ENCODE peak calls at places on chromosome 21, in ten cellular contexts. V, P, Z, X, Q, N, U, G, E and W are unnamed samples.

GRCh38 chr21:45988366-45989347 is 7.1 kb downstream of the COL6A1 start:
- DNase-seq in N (no peak), V (no peak), Q (no peak), Z (no peak), E (no peak), U (no peak), G (no peak), X (no peak), P (no peak), W (no peak)

GRCh38 chr21:25280061-25280460 is 327.2 kb downstream of the MRPL39 start:
- DNase-seq in G (no peak), U (no peak), Q (no peak), X (no peak), E (no peak), P (no peak), V (no peak), Z (no peak), N (no peak), W (no peak)

GRCh38 chr21:45801129-45801735 is 157.7 kb downstream of the PCBP3 start:
- DNase-seq in Q (no peak), V (no peak), E (no peak), Z (no peak), X (no peak), P (no peak), N (no peak), U (no peak), G (peak; percentile 40), W (no peak)

GRCh38 chr21:15976807-15977206 is 247.0 kb downstream of the USP25 start:
- DNase-seq in U (no peak), Q (no peak), G (no peak), P (no peak), N (peak; percentile 6), Z (no peak), E (peak; percentile 10), X (no peak), V (no peak), W (no peak)

GRCh38 chr21:45640888-45641479 is 2.5 kb upstream of the PCBP3 start:
- DNase-seq in Z (peak; percentile 46), U (no peak), X (no peak), N (peak; percentile 56), Q (no peak), G (no peak), E (peak; percentile 87), P (no peak), V (peak; percentile 87), W (no peak)

GRCh38 chr21:44911384-44912157 is 9.1 kb downstream of the ITGB2 start:
- DNase-seq in Z (peak; percentile 72), U (no peak), P (peak; percentile 94), Q (peak; percentile 49), E (no peak), N (no peak), V (no peak), X (peak; percentile 20), G (peak; percentile 86), W (no peak)

GRCh38 chr21:46122241-46122671 is 24.3 kb downstream of the COL6A2 start:
- DNase-seq in E (peak; percentile 98), Q (no peak), V (peak; percentile 60), X (no peak), P (no peak), N (peak; percentile 71), Z (peak; percentile 2), G (no peak), U (no peak), W (no peak)

GRCh38 chr21:22225299-22225698 is 1227.1 kb downstream of the NCAM2 start:
- DNase-seq in X (no peak), U (no peak), N (no peak), Q (no peak), V (no peak), E (no peak), Z (no peak), G (no peak), P (no peak), W (no peak)

GRCh38 chr21:34100337-34100736 is 27.0 kb downstream of the MRPS6 start:
- DNase-seq in V (no peak), U (no peak), E (no peak), X (no peak), P (no peak), Z (no peak), N (no peak), Q (no peak), G (no peak), W (no peak)

GRCh38 chr21:28734522-28735175 is 258.0 kb downstream of the LTN1 start:
- DNase-seq in P (no peak), G (no peak), Q (no peak), V (no peak), X (no peak), E (no peak), Z (no peak), N (no peak), U (no peak), W (no peak)

GRCh38 chr21:41765393-41765950 is 1.4 kb downstream of the RIPK4 start:
- DNase-seq in U (no peak), G (no peak), V (no peak), X (no peak), P (peak; percentile 24), E (no peak), Q (no peak), Z (no peak), N (no peak), W (no peak)

GRCh38 chr21:41767606-41768370 is 936 bp upstream of the RIPK4 start:
- DNase-seq in E (peak; percentile 69), N (no peak), U (no peak), P (peak; percentile 34), Q (no peak), G (no peak), V (no peak), Z (no peak), X (no peak), W (no peak)

GRCh38 chr21:41768371-41769042 is 1.7 kb upstream of the RIPK4 start:
- DNase-seq in V (peak; percentile 51), Q (no peak), X (no peak), U (no peak), E (peak; percentile 88), P (peak; percentile 75), Z (no peak), N (peak; percentile 43), G (peak; percentile 54), W (peak; percentile 27)

GRCh38 chr21:41766051-41766882 is 585 bp downstream of the RIPK4 start:
- DNase-seq in G (no peak), V (peak; percentile 30), X (no peak), Z (no peak), E (peak; percentile 37), N (no peak), Q (no peak), P (peak; percentile 48), U (no peak), W (no peak)

DNA sequence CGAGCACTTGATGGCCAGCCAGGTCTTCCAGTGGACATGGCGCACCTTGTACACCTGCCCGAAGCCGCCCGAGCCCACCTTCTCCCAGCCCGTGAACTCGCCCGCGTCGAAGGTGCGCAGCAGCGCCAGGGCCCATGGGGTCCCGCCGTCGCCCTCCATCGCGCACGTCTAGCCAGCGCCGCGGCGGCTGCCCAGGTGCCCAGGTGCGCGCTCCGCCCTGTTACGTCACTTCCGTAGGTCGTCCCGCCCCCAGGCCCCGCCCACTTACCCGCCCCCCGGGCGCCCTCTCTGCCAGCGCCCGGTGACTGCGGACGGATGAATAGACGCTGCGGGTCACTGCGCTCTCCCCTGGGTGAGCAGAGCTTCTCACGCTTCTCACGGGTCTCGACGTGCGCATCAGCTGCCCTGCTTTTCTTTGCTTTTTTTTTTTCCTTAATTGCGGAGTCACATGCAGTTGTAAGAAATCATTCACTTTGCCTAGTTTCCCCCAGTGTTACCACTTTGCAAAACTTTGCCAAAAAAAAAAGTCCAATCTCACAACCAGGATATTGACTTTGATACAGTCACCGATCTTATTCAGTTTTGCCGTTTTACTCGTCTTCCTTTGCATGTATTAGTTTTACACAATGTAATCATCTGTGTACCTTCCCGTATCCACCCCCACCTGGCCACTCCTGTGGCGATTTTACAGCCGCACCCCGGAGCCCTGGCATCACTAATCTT is at the start of gene RIPK4:
- DNase-seq in P (peak; percentile 94), E (peak; percentile 80), N (no peak), X (no peak), Q (no peak), V (no peak), G (peak; percentile 68), Z (no peak), U (no peak), W (no peak)
- H3K4me3 ChIP-seq in P (peak within 1 kb of the TSS; percentile 53), E (peak within 1 kb of the TSS; percentile 64), N (no peak within 1 kb of the TSS), X (no peak within 1 kb of the TSS), Q (peak within 1 kb of the TSS; percentile 58), V (peak within 1 kb of the TSS; percentile 46), G (peak within 1 kb of the TSS; percentile 47), Z (peak within 1 kb of the TSS; percentile 16), U (no peak within 1 kb of the TSS), W (no peak within 1 kb of the TSS)

DNA sequence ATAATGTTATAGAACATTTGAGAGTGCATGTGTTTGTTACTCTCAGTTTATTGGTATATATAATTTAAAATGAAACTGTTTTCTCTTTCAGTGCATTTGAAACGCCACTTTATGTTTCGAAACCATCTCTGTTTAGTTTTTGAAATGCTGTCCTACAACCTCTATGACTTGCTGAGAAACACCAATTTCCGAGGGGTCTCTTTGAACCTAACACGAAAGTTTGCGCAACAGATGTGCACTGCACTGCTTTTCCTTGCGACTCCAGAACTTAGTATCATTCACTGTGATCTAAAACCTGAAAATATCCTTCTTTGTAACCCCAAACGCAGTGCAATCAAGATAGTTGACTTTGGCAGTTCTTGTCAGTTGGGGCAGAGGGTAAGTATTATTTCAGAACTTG is 123.5 kb downstream of the DYRK1A start:
- DNase-seq in E (no peak), Z (no peak), V (no peak), U (no peak), Q (no peak), N (no peak), X (no peak), P (no peak), G (no peak), W (no peak)
- H3K27ac ChIP-seq in E (no peak overlapping the region), Z (no peak overlapping the region), V (peak overlapping the region; percentile 60), U (peak overlapping the region; percentile 2), Q (no peak overlapping the region), N (no peak overlapping the region), X (no peak overlapping the region), P (no peak overlapping the region), G (no peak overlapping the region), W (no peak overlapping the region)

GRCh38 chr21:35850029-35850428 is 210.3 kb downstream of the SETD4 start:
- DNase-seq in X (no peak), U (peak; percentile 38), V (peak; percentile 67), G (no peak), N (peak; percentile 81), P (no peak), Z (no peak), Q (no peak), E (peak; percentile 88), W (peak; percentile 27)
- H3K4me3 ChIP-seq in X (no peak overlapping the region), U (no peak overlapping the region), V (no peak overlapping the region), G (no peak overlapping the region), N (no peak overlapping the region), P (no peak overlapping the region), Z (no peak overlapping the region), Q (peak overlapping the region; percentile 12), E (peak overlapping the region; percentile 57), W (no peak overlapping the region)

DNA sequence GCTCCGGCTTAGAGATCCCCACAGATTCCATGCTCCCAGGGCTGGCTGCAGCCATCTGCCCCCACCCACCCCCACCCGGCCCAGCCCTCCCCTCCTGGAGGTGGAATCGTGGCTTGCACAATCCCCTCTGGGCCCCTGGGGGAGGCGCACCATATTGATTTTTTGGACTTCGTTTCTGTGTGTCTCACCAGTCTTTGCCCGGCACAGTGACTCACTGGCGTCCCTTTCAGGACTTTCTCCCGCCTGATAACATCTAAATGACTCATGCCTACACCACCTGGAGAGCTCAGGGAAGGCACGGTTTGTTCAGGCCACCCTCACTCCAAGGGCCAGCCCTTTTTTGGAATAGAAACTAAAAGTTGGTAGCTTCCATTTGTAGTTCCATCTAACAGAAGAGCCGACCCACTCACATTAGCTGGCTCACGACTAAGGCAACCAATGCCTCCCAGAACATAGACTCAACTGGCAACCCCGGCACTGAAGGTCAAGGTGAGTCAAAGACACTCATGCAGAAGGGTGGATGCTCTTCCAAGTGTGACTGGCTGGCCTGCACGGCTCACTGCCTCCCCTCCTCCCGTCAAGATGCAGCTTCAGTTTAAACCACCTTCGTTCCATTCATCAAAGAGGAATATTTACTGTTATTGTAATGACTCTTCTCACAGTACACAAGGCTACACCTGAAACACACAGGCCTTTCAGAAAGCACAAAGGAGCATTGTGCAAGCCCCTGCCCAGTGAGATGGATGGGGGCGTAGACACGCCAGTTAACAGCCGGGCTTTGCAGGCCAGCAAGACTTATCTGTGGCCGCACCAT is 18.1 kb upstream of the ETS2 start:
- DNase-seq in V (no peak), E (peak; percentile 76), X (no peak), P (peak; percentile 93), N (peak; percentile 58), U (no peak), G (no peak), Z (no peak), Q (no peak), W (no peak)
- H3K27ac ChIP-seq in V (no peak overlapping the region), E (no peak overlapping the region), X (no peak overlapping the region), P (peak overlapping the region; percentile 31), N (no peak overlapping the region), U (no peak overlapping the region), G (no peak overlapping the region), Z (no peak overlapping the region), Q (no peak overlapping the region), W (no peak overlapping the region)